ENCODE peak calls at places on chromosome 17, in seven cellular contexts. One of them, this sample, is unnamed.
A peak's percentile ranks its signal among the peaks of the same experiment; 100 is the strongest.

GRCh38 chr17:62713096-62713870 is 85.8 kb downstream of the MRC2 start:
- DNase-seq in T follicular helper cell: no peak
- DNase-seq in AG04450: no peak
- DNase-seq in renal cortical epithelial cell: peak; percentile 52
- DNase-seq in ovary: no peak
- DNase-seq in hypothalamus: no peak
- DNase-seq in pancreas: no peak
- DNase-seq in this sample: no peak

GRCh38 chr17:75875940-75876189 is 2.5 kb downstream of the TRIM47 start:
- DNase-seq in T follicular helper cell: no peak
- DNase-seq in ovary: no peak
- DNase-seq in pancreas: no peak
- DNase-seq in renal cortical epithelial cell: peak; percentile 82
- DNase-seq in AG04450: no peak
- DNase-seq in hypothalamus: no peak
- DNase-seq in this sample: no peak

GRCh38 chr17:74642556-74642955 is 19.0 kb upstream of the CD300E start:
- DNase-seq in hypothalamus: no peak
- DNase-seq in AG04450: no peak
- DNase-seq in renal cortical epithelial cell: no peak
- DNase-seq in ovary: no peak
- DNase-seq in pancreas: no peak
- DNase-seq in T follicular helper cell: no peak
- DNase-seq in this sample: no peak

GRCh38 chr17:489758-490329 is 137.2 kb upstream of the RPH3AL start:
- DNase-seq in pancreas: no peak
- DNase-seq in hypothalamus: no peak
- DNase-seq in ovary: peak; percentile 39
- DNase-seq in renal cortical epithelial cell: no peak
- DNase-seq in AG04450: no peak
- DNase-seq in T follicular helper cell: peak; percentile 49
- DNase-seq in this sample: peak; percentile 24

GRCh38 chr17:2901582-2901981 is 105.3 kb downstream of the RAP1GAP2 start:
- DNase-seq in pancreas: peak; percentile 60
- DNase-seq in hypothalamus: no peak
- DNase-seq in renal cortical epithelial cell: no peak
- DNase-seq in ovary: no peak
- DNase-seq in T follicular helper cell: no peak
- DNase-seq in AG04450: no peak
- DNase-seq in this sample: no peak

GRCh38 chr17:12789976-12790805 is 893 bp downstream of the ARHGAP44 start:
- DNase-seq in ovary: peak; percentile 41
- DNase-seq in T follicular helper cell: no peak
- DNase-seq in AG04450: no peak
- DNase-seq in pancreas: peak; percentile 28
- DNase-seq in renal cortical epithelial cell: no peak
- DNase-seq in hypothalamus: no peak
- DNase-seq in this sample: no peak

GRCh38 chr17:35523296-35523695 is 14.2 kb downstream of the SLFN12L start:
- DNase-seq in renal cortical epithelial cell: no peak
- DNase-seq in hypothalamus: no peak
- DNase-seq in AG04450: no peak
- DNase-seq in T follicular helper cell: no peak
- DNase-seq in ovary: no peak
- DNase-seq in pancreas: no peak
- DNase-seq in this sample: no peak

GRCh38 chr17:81867123-81867951 is 3.8 kb downstream of the ARHGDIA start:
- DNase-seq in renal cortical epithelial cell: no peak
- DNase-seq in ovary: no peak
- DNase-seq in hypothalamus: no peak
- DNase-seq in T follicular helper cell: no peak
- DNase-seq in pancreas: peak; percentile 70
- DNase-seq in AG04450: no peak
- DNase-seq in this sample: peak; percentile 34

GRCh38 chr17:67223924-67224323 is 21.1 kb downstream of the HELZ start:
- DNase-seq in ovary: no peak
- DNase-seq in pancreas: no peak
- DNase-seq in AG04450: no peak
- DNase-seq in hypothalamus: no peak
- DNase-seq in T follicular helper cell: no peak
- DNase-seq in renal cortical epithelial cell: no peak
- DNase-seq in this sample: no peak

GRCh38 chr17:40347319-40348135 is 17.0 kb downstream of the GJD3 start:
- DNase-seq in T follicular helper cell: no peak
- DNase-seq in pancreas: no peak
- DNase-seq in hypothalamus: peak; percentile 41
- DNase-seq in renal cortical epithelial cell: no peak
- DNase-seq in AG04450: no peak
- DNase-seq in ovary: peak; percentile 71
- DNase-seq in this sample: no peak

GRCh38 chr17:66746736-66747135 is 88.2 kb upstream of the CACNG5 start:
- DNase-seq in T follicular helper cell: no peak
- DNase-seq in hypothalamus: peak; percentile 12
- DNase-seq in pancreas: no peak
- DNase-seq in AG04450: no peak
- DNase-seq in ovary: peak; percentile 39
- DNase-seq in renal cortical epithelial cell: no peak
- DNase-seq in this sample: no peak

GRCh38 chr17:72425133-72425795 is 304.4 kb downstream of the SOX9 start:
- DNase-seq in pancreas: no peak
- DNase-seq in AG04450: no peak
- DNase-seq in hypothalamus: no peak
- DNase-seq in renal cortical epithelial cell: no peak
- DNase-seq in T follicular helper cell: no peak
- DNase-seq in ovary: no peak
- DNase-seq in this sample: no peak

GRCh38 chr17:75619506-75620431 is 13.5 kb upstream of the SMIM5 start:
- DNase-seq in T follicular helper cell: no peak
- DNase-seq in AG04450: peak; percentile 11
- DNase-seq in ovary: no peak
- DNase-seq in renal cortical epithelial cell: no peak
- DNase-seq in pancreas: peak; percentile 34
- DNase-seq in hypothalamus: no peak
- DNase-seq in this sample: peak; percentile 5

GRCh38 chr17:39281806-39282205 is 56.1 kb upstream of the STAC2 start:
- DNase-seq in AG04450: peak; percentile 6
- DNase-seq in pancreas: no peak
- DNase-seq in hypothalamus: no peak
- DNase-seq in renal cortical epithelial cell: peak; percentile 38
- DNase-seq in ovary: no peak
- DNase-seq in T follicular helper cell: no peak
- DNase-seq in this sample: no peak

GRCh38 chr17:9935408-9935807 is 30.3 kb upstream of the RCVRN start:
- DNase-seq in renal cortical epithelial cell: no peak
- DNase-seq in hypothalamus: no peak
- DNase-seq in pancreas: no peak
- DNase-seq in T follicular helper cell: no peak
- DNase-seq in AG04450: no peak
- DNase-seq in ovary: no peak
- DNase-seq in this sample: no peak

GRCh38 chr17:74768069-74768762 is 7.9 kb downstream of the NAT9 start:
- DNase-seq in T follicular helper cell: no peak
- DNase-seq in pancreas: peak; percentile 93
- DNase-seq in renal cortical epithelial cell: peak; percentile 64
- DNase-seq in ovary: no peak
- DNase-seq in hypothalamus: peak; percentile 79
- DNase-seq in AG04450: no peak
- DNase-seq in this sample: peak; percentile 88

GRCh38 chr17:66331038-66331816 is 28.8 kb downstream of the PRKCA start:
- DNase-seq in T follicular helper cell: no peak
- DNase-seq in hypothalamus: no peak
- DNase-seq in ovary: no peak
- DNase-seq in pancreas: no peak
- DNase-seq in AG04450: no peak
- DNase-seq in renal cortical epithelial cell: no peak
- DNase-seq in this sample: no peak

GRCh38 chr17:333626-334396 is 18.8 kb downstream of the RPH3AL start:
- DNase-seq in AG04450: peak; percentile 7
- DNase-seq in pancreas: peak; percentile 84
- DNase-seq in ovary: peak; percentile 95
- DNase-seq in hypothalamus: peak; percentile 77
- DNase-seq in T follicular helper cell: no peak
- DNase-seq in renal cortical epithelial cell: peak; percentile 35
- DNase-seq in this sample: no peak

GRCh38 chr17:70205386-70205785 is 36.1 kb downstream of the KCNJ2 start:
- DNase-seq in hypothalamus: no peak
- DNase-seq in ovary: no peak
- DNase-seq in T follicular helper cell: no peak
- DNase-seq in AG04450: no peak
- DNase-seq in renal cortical epithelial cell: peak; percentile 7
- DNase-seq in pancreas: no peak
- DNase-seq in this sample: no peak

GRCh38 chr17:57092779-57093178 is 7.7 kb downstream of the AKAP1 start:
- DNase-seq in T follicular helper cell: no peak
- DNase-seq in pancreas: no peak
- DNase-seq in AG04450: no peak
- DNase-seq in hypothalamus: peak; percentile 48
- DNase-seq in renal cortical epithelial cell: no peak
- DNase-seq in ovary: no peak
- DNase-seq in this sample: no peak

GRCh38 chr17:42311240-42312034 is 23.1 kb downstream of the STAT5A start:
- DNase-seq in AG04450: peak; percentile 86
- DNase-seq in ovary: peak; percentile 91
- DNase-seq in pancreas: peak; percentile 48
- DNase-seq in hypothalamus: peak; percentile 54
- DNase-seq in T follicular helper cell: no peak
- DNase-seq in renal cortical epithelial cell: peak; percentile 92
- DNase-seq in this sample: no peak

GRCh38 chr17:2399572-2400473 is 1.0 kb downstream of the MNT start:
- DNase-seq in ovary: peak; percentile 95
- DNase-seq in AG04450: peak; percentile 88
- DNase-seq in renal cortical epithelial cell: peak; percentile 84
- DNase-seq in hypothalamus: peak; percentile 94
- DNase-seq in pancreas: peak; percentile 98
- DNase-seq in T follicular helper cell: peak; percentile 88
- DNase-seq in this sample: peak; percentile 82

GRCh38 chr17:13981881-13982280 is 87.4 kb upstream of the COX10 start:
- DNase-seq in AG04450: no peak
- DNase-seq in ovary: no peak
- DNase-seq in renal cortical epithelial cell: no peak
- DNase-seq in hypothalamus: no peak
- DNase-seq in T follicular helper cell: no peak
- DNase-seq in pancreas: no peak
- DNase-seq in this sample: no peak

GRCh38 chr17:33112763-33113162 is 121.1 kb downstream of the SPACA3 start:
- DNase-seq in ovary: no peak
- DNase-seq in T follicular helper cell: no peak
- DNase-seq in hypothalamus: no peak
- DNase-seq in AG04450: no peak
- DNase-seq in renal cortical epithelial cell: peak; percentile 73
- DNase-seq in pancreas: no peak
- DNase-seq in this sample: peak; percentile 77

GRCh38 chr17:63479495-63480184 is 2.8 kb downstream of the ACE start:
- DNase-seq in AG04450: no peak
- DNase-seq in renal cortical epithelial cell: no peak
- DNase-seq in ovary: no peak
- DNase-seq in hypothalamus: no peak
- DNase-seq in T follicular helper cell: no peak
- DNase-seq in pancreas: no peak
- DNase-seq in this sample: no peak

GRCh38 chr17:74529243-74529642 is 2.0 kb downstream of the CD300LB start:
- DNase-seq in T follicular helper cell: no peak
- DNase-seq in renal cortical epithelial cell: no peak
- DNase-seq in pancreas: no peak
- DNase-seq in AG04450: no peak
- DNase-seq in ovary: no peak
- DNase-seq in hypothalamus: no peak
- DNase-seq in this sample: no peak

GRCh38 chr17:38425048-38425447 is 3.2 kb upstream of the ARHGAP23 start:
- DNase-seq in pancreas: no peak
- DNase-seq in ovary: no peak
- DNase-seq in T follicular helper cell: no peak
- DNase-seq in renal cortical epithelial cell: no peak
- DNase-seq in AG04450: no peak
- DNase-seq in hypothalamus: no peak
- DNase-seq in this sample: no peak

GRCh38 chr17:8312726-8313600 is 2.9 kb downstream of the ARHGEF15 start:
- DNase-seq in T follicular helper cell: no peak
- DNase-seq in ovary: no peak
- DNase-seq in renal cortical epithelial cell: no peak
- DNase-seq in AG04450: no peak
- DNase-seq in pancreas: no peak
- DNase-seq in hypothalamus: no peak
- DNase-seq in this sample: no peak

GRCh38 chr17:78179372-78179771 is 7.5 kb downstream of the TK1 start:
- DNase-seq in renal cortical epithelial cell: peak; percentile 51
- DNase-seq in ovary: peak; percentile 36
- DNase-seq in AG04450: peak; percentile 23
- DNase-seq in pancreas: no peak
- DNase-seq in T follicular helper cell: no peak
- DNase-seq in hypothalamus: no peak
- DNase-seq in this sample: no peak

GRCh38 chr17:68290955-68291835 is at the start of the genes ARSG and SLC16A6:
- DNase-seq in AG04450: no peak
- DNase-seq in pancreas: peak; percentile 25
- DNase-seq in T follicular helper cell: peak; percentile 82
- DNase-seq in ovary: peak; percentile 77
- DNase-seq in renal cortical epithelial cell: no peak
- DNase-seq in hypothalamus: peak; percentile 36
- DNase-seq in this sample: peak; percentile 41

GRCh38 chr17:48259710-48260291 is 152.2 kb downstream of the SNX11 start:
- DNase-seq in pancreas: no peak
- DNase-seq in ovary: no peak
- DNase-seq in hypothalamus: no peak
- DNase-seq in AG04450: no peak
- DNase-seq in renal cortical epithelial cell: peak; percentile 85
- DNase-seq in T follicular helper cell: no peak
- DNase-seq in this sample: peak; percentile 36

GRCh38 chr17:18877104-18877503 is 19.2 kb downstream of the PRPSAP2 start:
- DNase-seq in T follicular helper cell: no peak
- DNase-seq in hypothalamus: no peak
- DNase-seq in pancreas: no peak
- DNase-seq in ovary: no peak
- DNase-seq in AG04450: no peak
- DNase-seq in renal cortical epithelial cell: peak; percentile 53
- DNase-seq in this sample: peak; percentile 62

This sample was measured in RCC 7860.